ENCODE peak calls at places on chromosomes 2 and 18, in four cellular contexts. J is epithelial cell of esophagus, G is tibial nerve, O is cardiac muscle cell. Z is an unnamed sample.

GRCh38 chr2:98378901-98379300 is 32.6 kb downstream of the CNGA3 start:
- DNase-seq in J (peak), G (no peak), O (peak), Z (no peak)

GRCh38 chr18:73288813-73289212 is 421.0 kb upstream of the NETO1 start:
- DNase-seq in J (peak), G (no peak), O (no peak), Z (no peak)

GRCh38 chr18:68262697-68263293 is 452.1 kb downstream of the TMX3 start:
- DNase-seq in G (no peak), J (peak), O (peak), Z (no peak)

GRCh38 chr2:45882707-45883106 is 231.2 kb downstream of the PRKCE start:
- DNase-seq in J (no peak), G (no peak), O (peak), Z (no peak)

GRCh38 chr2:69619725-69620124 is 23.8 kb downstream of the AAK1 start:
- DNase-seq in O (peak), G (no peak), J (no peak), Z (no peak)

GRCh38 chr2:32976409-32977063 is 29.8 kb downstream of the LTBP1 start:
- DNase-seq in J (peak), G (no peak), O (no peak), Z (no peak)

GRCh38 chr2:188776634-188777033 is 197.5 kb upstream of the COL3A1 start:
- DNase-seq in O (peak), G (no peak), J (peak), Z (no peak)

GRCh38 chr2:98932778-98933343 is 3.2 kb downstream of the CRACDL start:
- DNase-seq in O (no peak), G (no peak), J (no peak), Z (no peak)

GRCh38 chr2:239305771-239306170 is 95.0 kb downstream of the HDAC4 start:
- DNase-seq in J (no peak), O (no peak), G (no peak), Z (no peak)

GRCh38 chr2:182509-183122 is 81.2 kb downstream of the SH3YL1 start:
- DNase-seq in G (no peak), O (no peak), J (no peak), Z (no peak)

GRCh38 chr18:64233855-64234254 is 85.0 kb upstream of the LINC00305 start:
- DNase-seq in J (no peak), O (no peak), G (no peak), Z (no peak)

GRCh38 chr2:71067567-71068217 is 756 bp upstream of the NAGK start:
- DNase-seq in J (no peak), O (peak), G (no peak), Z (no peak)

GRCh38 chr2:217866457-217866856 is 136.3 kb downstream of the TNS1 start:
- DNase-seq in O (no peak), J (no peak), G (no peak), Z (no peak)

GRCh38 chr18:13137041-13137938 is 81.3 kb upstream of the LDLRAD4 start:
- DNase-seq in J (peak), O (peak), G (no peak), Z (no peak)

GRCh38 chr2:219435701-219436100 is 1.1 kb downstream of the SPEG start:
- DNase-seq in O (no peak), J (no peak), G (no peak), Z (no peak)

GRCh38 chr2:190809876-190810525 is 70.6 kb upstream of the GLS start:
- DNase-seq in G (no peak), O (no peak), J (peak), Z (no peak)

GRCh38 chr2:102449370-102449974 is 23.6 kb upstream of the SLC9A4 start:
- DNase-seq in J (peak), G (peak), O (peak), Z (no peak)

GRCh38 chr18:50918153-50918552 is 39.2 kb downstream of the ME2 start:
- DNase-seq in G (no peak), J (no peak), O (no peak), Z (no peak)

GRCh38 chr2:46001290-46001689 is 295.9 kb upstream of the EPAS1 start:
- DNase-seq in O (no peak), G (no peak), J (no peak), Z (no peak)

GRCh38 chr18:43160509-43160908 is 45.0 kb upstream of the RIT2 start:
- DNase-seq in G (no peak), O (peak), J (no peak), Z (no peak)

GRCh38 chr2:152577611-152578010 is 139.7 kb downstream of the PRPF40A start:
- DNase-seq in O (peak), J (no peak), G (no peak), Z (no peak)

GRCh38 chr2:209368924-209369323 is 54.9 kb upstream of the MAP2 start:
- DNase-seq in O (peak), J (peak), G (no peak), Z (peak)

GRCh38 chr2:16256601-16257000 is 316.3 kb downstream of the MYCN start:
- DNase-seq in G (no peak), J (no peak), O (no peak), Z (no peak)

GRCh38 chr2:152600698-152601097 is 116.6 kb downstream of the PRPF40A start:
- DNase-seq in O (peak), J (no peak), G (no peak), Z (no peak)

GRCh38 chr2:11129598-11130449 is 25.4 kb upstream of the SLC66A3 start:
- DNase-seq in J (peak), O (peak), G (no peak), Z (no peak)

GRCh38 chr2:163132850-163133249 is 294.3 kb upstream of the KCNH7 start:
- DNase-seq in O (peak), G (no peak), J (peak), Z (no peak)

GRCh38 chr2:176151199-176152099 is at the start of gene HOXD4:
- DNase-seq in O (no peak), G (no peak), J (no peak), Z (no peak)
- H3K4me3 ChIP-seq in O (peak), G (no peak), J (no peak), Z (no peak)

DNA sequence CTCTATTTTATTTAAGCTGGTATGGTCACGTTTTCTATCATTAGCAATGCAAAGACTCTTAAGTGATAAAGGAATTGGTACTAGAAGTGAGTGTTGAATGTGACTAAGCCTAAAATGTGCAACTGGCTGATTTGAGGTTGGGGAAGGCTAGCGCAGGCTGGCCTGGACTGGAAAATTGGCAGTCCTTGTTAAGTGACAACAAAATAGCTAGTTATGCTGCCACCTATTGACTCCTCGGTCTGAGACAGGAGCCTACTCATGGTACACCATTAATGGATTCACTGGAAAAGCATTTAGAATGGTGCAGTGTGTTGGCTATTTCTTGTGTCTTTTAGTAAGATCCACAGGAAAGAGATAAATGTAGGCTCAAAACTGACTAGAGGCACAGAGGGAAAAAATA is 5.7 kb upstream of the WIPF1 start:
- DNase-seq in G (peak), J (peak), O (peak), Z (peak)
- TF ChIP-seq CTCF in G (peak), J (peak), O (peak), Z (peak)

GRCh38 chr2:17660219-17660618 is 93.4 kb downstream of the SMC6 start:
- DNase-seq in O (no peak), G (no peak), J (no peak), Z (no peak)
- H3K4me3 ChIP-seq in O (no peak), G (no peak), J (no peak), Z (no peak)

GRCh38 chr2:108034843-108035242 is 48.5 kb downstream of the SLC5A7 start:
- DNase-seq in J (no peak), G (no peak), O (no peak), Z (no peak)
- TF ChIP-seq CTCF in J (peak), G (no peak), O (no peak), Z (peak)

GRCh38 chr2:72887032-72887835 is at the start of gene SPR:
- DNase-seq in J (peak), O (peak), G (peak), Z (peak)
- H3K4me3 ChIP-seq in J (peak), O (peak), G (peak), Z (peak)

GRCh38 chr2:23636412-23636811 is 251.4 kb downstream of the KLHL29 start:
- DNase-seq in J (peak), G (no peak), O (peak), Z (no peak)

GRCh38 chr2:23635666-23636340 is 250.8 kb downstream of the KLHL29 start:
- DNase-seq in O (no peak), G (no peak), J (no peak), Z (no peak)

GRCh38 chr2:23639406-23639982 is 254.5 kb downstream of the KLHL29 start:
- DNase-seq in O (no peak), J (no peak), G (no peak), Z (no peak)

GRCh38 chr2:23633966-23634365 is 249.0 kb downstream of the KLHL29 start:
- DNase-seq in J (no peak), O (no peak), G (no peak), Z (no peak)

DNA sequence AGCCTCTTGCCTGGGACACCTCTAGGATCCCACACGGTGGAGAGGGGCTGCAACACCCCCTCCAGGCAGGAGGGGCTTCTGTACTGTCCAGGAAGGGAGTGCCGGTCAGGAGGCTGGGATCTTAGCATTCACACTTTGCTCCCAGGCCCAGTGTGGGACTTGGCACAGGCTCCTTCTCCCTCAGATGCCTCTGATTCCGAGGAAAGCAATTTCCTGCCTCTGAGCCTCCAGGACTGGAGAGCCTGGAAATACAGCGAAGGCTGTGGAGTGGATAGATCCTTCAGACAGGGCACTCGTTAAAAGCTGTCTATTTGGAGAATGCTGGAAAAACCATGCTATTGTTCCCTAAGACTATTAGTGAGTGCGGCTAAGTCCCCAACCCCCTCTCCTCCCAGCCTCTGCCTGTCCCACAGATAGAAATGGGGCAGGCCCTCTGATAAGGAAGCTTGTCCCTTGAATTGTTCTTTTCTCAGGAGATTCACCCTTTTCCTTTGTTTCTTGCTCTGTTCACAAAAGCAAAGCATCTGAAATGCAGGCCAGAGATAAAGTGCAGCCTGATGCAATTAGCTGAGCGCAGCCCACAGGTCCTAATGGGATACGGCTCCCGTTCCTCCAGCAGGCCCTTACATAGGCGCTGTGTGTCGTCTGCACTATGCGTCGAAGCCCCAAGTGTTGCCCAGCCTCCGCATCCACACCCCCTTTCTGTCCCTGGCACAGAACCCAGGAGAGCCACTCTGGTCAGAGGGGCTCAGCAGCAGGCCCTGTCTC is 252.2 kb downstream of the KLHL29 start:
- DNase-seq in J (peak), G (no peak), O (peak), Z (no peak)
- TF ChIP-seq CTCF in J (no peak), G (no peak), O (no peak), Z (no peak)

GRCh38 chr2:176109955-176110345 is 2.9 kb downstream of the HOXD11 start:
- DNase-seq in O (no peak), G (no peak), J (no peak), Z (no peak)

GRCh38 chr2:176114120-176114929 is 2.3 kb upstream of the HOXD10 start:
- DNase-seq in O (no peak), G (no peak), J (no peak), Z (no peak)

GRCh38 chr2:176110975-176111663 is 4.0 kb downstream of the HOXD11 start:
- DNase-seq in O (peak), J (peak), G (no peak), Z (no peak)

GRCh38 chr2:176112375-176113302 is 3.9 kb upstream of the HOXD10 start:
- DNase-seq in J (no peak), G (no peak), O (no peak), Z (no peak)

DNA sequence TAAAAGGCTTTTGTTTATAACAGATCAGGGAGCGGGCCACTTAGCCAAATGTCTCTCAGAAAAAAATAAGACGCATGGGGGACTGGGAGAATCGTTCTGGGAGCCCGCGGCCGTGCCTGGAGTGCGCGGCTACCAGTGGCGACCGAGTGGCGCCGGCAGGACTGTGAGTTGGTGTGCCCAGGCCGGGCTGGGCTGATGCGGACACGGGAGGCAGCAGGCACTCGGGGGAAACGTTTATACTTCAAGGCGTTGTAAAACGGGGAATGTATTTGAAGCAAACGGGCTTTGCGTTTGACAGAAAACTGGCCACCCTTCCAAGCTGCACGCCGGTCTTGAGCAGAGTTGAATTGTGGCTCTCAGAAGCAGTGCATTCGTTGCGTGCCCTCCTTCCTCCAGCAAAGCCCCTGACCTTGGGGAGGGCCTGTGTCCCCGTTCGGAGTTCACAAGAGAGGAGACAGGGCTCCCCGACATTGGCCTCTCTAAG is 4.6 kb upstream of the HOXD10 start:
- DNase-seq in O (no peak), G (no peak), J (no peak), Z (no peak)
- H3K4me3 ChIP-seq in O (no peak), G (no peak), J (no peak), Z (no peak)

Z was measured in LNCaP clone FGC.